ENCODE peak calls at places on chromosome 1, in five cellular contexts. U is fibroblast of pulmonary artery, A is endothelial cell, T is spleen, P is GM12865. X is an unnamed sample.

GRCh38 chr1:17668195-17668594 is 86.9 kb upstream of the ACTL8 start:
- DNase-seq in U (no peak), A (no peak), P (no peak), T (no peak), X (no peak)

GRCh38 chr1:201176931-201177330 is 13.7 kb upstream of the IGFN1 start:
- DNase-seq in A (no peak), T (peak; percentile 22), U (no peak), P (no peak), X (no peak)

GRCh38 chr1:211133841-211134669 is at the start of gene KCNH1:
- DNase-seq in P (peak; percentile 78), U (peak; percentile 64), A (peak; percentile 97), T (peak; percentile 90), X (peak; percentile 92)

GRCh38 chr1:22080184-22080583 is 27.7 kb downstream of the CDC42 start:
- DNase-seq in U (no peak), A (no peak), T (no peak), P (peak; percentile 32), X (no peak)

GRCh38 chr1:6035719-6036118 is 10.0 kb upstream of the KCNAB2 start:
- DNase-seq in T (no peak), A (no peak), P (no peak), U (no peak), X (no peak)

GRCh38 chr1:110485725-110486124 is 33.2 kb downstream of the KCNA10 start:
- DNase-seq in U (no peak), A (no peak), T (no peak), P (no peak), X (no peak)

GRCh38 chr1:155013632-155014031 is 11.0 kb downstream of the ZBTB7B start:
- DNase-seq in P (no peak), U (no peak), A (no peak), T (no peak), X (no peak)

GRCh38 chr1:204438628-204439027 is 27.0 kb upstream of the PPP1R15B start:
- DNase-seq in A (no peak), P (no peak), T (no peak), U (peak; percentile 95), X (peak; percentile 33)

GRCh38 chr1:26112407-26112775 is 767 bp downstream of the PDIK1L start:
- DNase-seq in T (no peak), A (no peak), P (peak; percentile 61), U (no peak), X (peak; percentile 35)

GRCh38 chr1:112465122-112465521 is 43.6 kb upstream of the WNT2B start:
- DNase-seq in A (no peak), P (no peak), U (peak; percentile 46), T (no peak), X (no peak)

GRCh38 chr1:1899266-1899966 is 8.5 kb upstream of the GNB1 start:
- DNase-seq in P (peak; percentile 47), T (no peak), A (no peak), U (no peak), X (peak; percentile 59)

GRCh38 chr1:246291141-246291540 is 215.9 kb downstream of the SMYD3 start:
- DNase-seq in A (no peak), U (no peak), T (no peak), P (no peak), X (no peak)

GRCh38 chr1:156359973-156360372 is 9.0 kb upstream of the RHBG start:
- DNase-seq in U (peak; percentile 25), T (peak; percentile 36), A (peak; percentile 34), P (peak; percentile 19), X (no peak)
- TF ChIP-seq CTCF in U (peak; percentile 43), T (no peak), A (no peak), P (peak; percentile 4), X (no peak)

GRCh38 chr1:50968021-50968883 is 1.8 kb upstream of the CDKN2C start:
- DNase-seq in P (peak; percentile 94), A (peak; percentile 83), T (peak; percentile 96), U (peak; percentile 91), X (peak; percentile 82)
- TF ChIP-seq CTCF in P (peak; percentile 35), A (no peak), T (peak; percentile 51), U (peak; percentile 24), X (peak; percentile 49)

DNA sequence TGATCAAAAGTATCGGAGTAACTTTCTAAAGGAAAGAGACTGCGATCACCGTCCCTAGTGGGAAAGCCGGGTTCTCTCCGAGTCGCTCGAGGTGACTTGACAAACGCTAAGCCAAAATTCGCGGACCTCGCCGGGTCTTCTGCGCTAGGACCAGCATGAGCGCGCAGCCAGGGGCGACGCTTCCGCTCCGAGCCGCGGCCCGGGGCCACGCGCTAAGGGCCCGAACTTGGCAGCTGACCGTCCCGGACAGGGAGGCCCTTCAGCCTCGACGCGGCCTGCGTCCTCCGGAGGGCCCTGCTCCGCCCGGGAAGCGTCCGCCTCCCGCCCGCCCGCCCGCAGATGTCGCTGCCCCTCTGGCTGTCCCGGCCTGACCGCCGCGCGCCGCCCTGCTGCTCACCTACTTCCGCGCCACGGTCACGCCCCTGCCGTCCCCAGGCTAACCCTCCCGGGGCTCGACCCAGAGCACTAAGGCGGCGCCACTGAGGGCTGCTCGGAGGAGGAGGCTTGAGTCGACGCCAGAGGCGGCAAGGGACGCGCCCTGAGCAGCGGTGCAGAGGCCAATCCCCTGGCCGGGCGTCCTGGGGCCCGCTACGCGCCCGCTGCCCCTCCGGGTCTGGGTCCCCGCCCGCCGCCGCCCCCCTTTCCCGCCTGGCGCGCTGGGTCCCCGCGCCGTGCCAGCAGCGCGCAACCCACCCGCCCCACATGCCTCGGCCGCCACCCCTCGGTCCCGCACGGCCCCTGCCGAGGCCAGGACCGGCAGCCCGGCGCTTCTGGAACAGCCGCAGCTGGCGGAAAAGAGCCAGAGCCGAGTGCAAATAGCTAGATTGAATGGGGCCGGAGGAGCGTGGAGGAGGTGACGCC is 896 bp upstream of the DUSP10 start:
- DNase-seq in A (peak; percentile 76), P (peak; percentile 94), T (peak; percentile 98), U (peak; percentile 75), X (peak; percentile 88)
- TF ChIP-seq CTCF in A (peak; percentile 14), P (peak; percentile 13), T (peak; percentile 45), U (no peak), X (no peak)

DNA sequence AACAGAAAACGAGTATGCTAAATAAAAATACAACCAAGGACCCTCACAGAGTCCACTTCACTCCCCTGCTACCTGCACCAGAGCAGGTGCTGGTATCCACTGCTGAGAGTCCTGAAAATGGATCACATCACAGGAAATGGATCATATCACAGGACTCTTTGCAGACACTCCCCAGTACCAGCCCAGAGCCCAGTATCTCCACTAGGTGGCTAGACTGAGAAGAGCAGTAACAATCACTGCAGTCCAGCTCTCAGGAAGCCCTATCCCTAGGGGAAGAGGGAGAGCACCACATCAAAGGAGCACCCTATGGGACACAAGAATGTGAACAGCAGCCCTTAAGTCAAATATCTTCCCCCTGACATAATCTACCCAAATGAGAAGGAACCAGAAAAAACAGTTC is 28.0 kb downstream of the AGBL4 start:
- DNase-seq in U (no peak), A (no peak), T (no peak), P (no peak), X (no peak)
- TF ChIP-seq CTCF in U (no peak), A (no peak), T (no peak), P (peak; percentile 5), X (no peak)

GRCh38 chr1:104136621-104137020 is 386.9 kb downstream of the AMY1C start:
- DNase-seq in A (no peak), P (no peak), U (no peak), T (no peak), X (no peak)

DNA sequence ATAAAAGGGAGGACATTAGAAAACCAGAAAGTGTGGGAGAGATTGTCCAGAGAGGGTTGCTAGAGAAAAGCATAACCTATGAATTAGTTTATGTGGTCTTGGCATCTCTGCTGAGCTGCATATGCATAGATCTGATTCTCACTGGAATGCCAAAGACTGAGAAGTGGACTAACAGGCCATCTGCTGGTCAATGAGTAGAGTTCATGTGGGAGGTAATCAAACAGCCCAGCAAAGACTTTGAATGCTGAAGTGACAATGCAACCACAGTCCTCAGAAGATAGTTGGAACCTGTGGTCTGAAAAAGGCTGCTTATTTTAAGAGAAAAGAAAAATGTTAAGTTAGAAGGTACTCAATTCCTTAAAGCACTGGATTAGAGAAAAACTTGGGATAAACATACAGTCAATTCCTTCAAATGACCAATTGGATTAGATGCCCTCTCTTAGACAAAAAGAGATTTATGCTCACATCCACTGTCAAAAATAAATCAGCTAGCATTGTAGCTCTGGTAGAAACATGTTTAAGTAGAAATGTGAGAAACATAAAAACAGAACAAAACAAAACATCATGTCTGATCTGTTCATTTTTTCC is 382.8 kb downstream of the AMY1C start:
- DNase-seq in U (no peak), P (peak; percentile 31), A (peak; percentile 23), T (no peak), X (no peak)
- TF ChIP-seq CTCF in U (no peak), P (peak; percentile 29), A (peak; percentile 50), T (no peak), X (no peak)

GRCh38 chr1:9271861-9272595 is 20.7 kb upstream of the SPSB1 start:
- DNase-seq in P (no peak), T (peak; percentile 57), U (no peak), A (no peak), X (no peak)

GRCh38 chr1:9269078-9269501 is 23.6 kb upstream of the SPSB1 start:
- DNase-seq in P (no peak), A (no peak), T (peak; percentile 59), U (no peak), X (no peak)

GRCh38 chr1:9271268-9271667 is 21.4 kb upstream of the SPSB1 start:
- DNase-seq in P (no peak), A (no peak), U (no peak), T (peak; percentile 54), X (no peak)

GRCh38 chr1:9269721-9270120 is 23.0 kb upstream of the SPSB1 start:
- DNase-seq in U (no peak), A (no peak), P (no peak), T (peak; percentile 33), X (no peak)

GRCh38 chr1:9270290-9270900 is 22.3 kb upstream of the SPSB1 start:
- DNase-seq in U (no peak), T (peak; percentile 54), P (no peak), A (no peak), X (no peak)
- TF ChIP-seq CTCF in U (no peak), T (no peak), P (no peak), A (no peak), X (no peak)

DNA sequence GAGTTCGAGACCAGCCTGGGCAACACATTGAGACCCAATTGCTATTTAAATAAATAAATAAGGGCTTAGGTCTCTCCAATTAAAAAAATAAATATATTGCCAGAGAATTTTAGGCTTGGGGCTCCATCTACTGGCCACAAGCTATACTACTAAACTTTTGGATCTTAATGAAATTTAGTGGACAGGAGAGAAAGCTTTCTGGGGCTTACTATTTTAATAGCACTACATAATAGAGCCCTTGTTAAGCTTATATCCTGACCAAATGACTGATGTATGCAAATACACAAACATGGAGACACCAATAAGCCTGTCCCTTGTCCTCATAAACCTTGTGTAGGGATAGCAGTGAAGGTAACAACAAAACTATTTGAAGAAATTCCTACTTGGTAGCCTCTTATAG is 18.4 kb downstream of the CCT3 start:
- DNase-seq in A (no peak), T (no peak), P (peak; percentile 18), U (peak; percentile 61), X (peak; percentile 39)
- TF ChIP-seq CTCF in A (peak; percentile 51), T (peak; percentile 51), P (peak; percentile 36), U (peak; percentile 62), X (peak; percentile 47)